ENCODE peak calls at places on chromosome 3, in ten cellular contexts. V is cardiac muscle cell; K is A549; T is effector CD4-positive, alpha-beta T cell; A is NCI-H510A treated with DMSO at 0.1 percent for 48 hours; Y is activated CD4-positive, alpha-beta memory T cell treated with anti-CD3 and anti-CD28 coated beads, Interleukin-2, amount 10 ng/mL, durations not matched to agents 7 days and 5 days; U is activated CD4-positive, alpha-beta T cell treated with anti-CD3 and anti-CD28 coated beads, Interleukin-2, amount 10 ng/mL, durations not matched to agents 7 days and 5 days; O is stimulated activated CD8-positive, alpha-beta memory T cell treated with anti-CD3 and anti-CD28 coated beads, Interleukin-7, amount 100 ng/mL, for 24 hours; P is T-helper 17 cell; R is left ventricle myocardium superior. B is an unnamed sample.
A peak's percentile ranks its signal among the peaks of the same experiment; 100 is the strongest.

GRCh38 chr3:155870945-155871745 is 695 bp downstream of the GMPS start:
- DNase-seq in V (peak; percentile 56), Y (peak; percentile 55), U (peak; percentile 61), A (no peak), R (peak; percentile 74), K (peak; percentile 43), T (peak; percentile 28), O (peak; percentile 10), P (peak; percentile 17), B (peak; percentile 19)

GRCh38 chr3:169627073-169627472 is 36.4 kb downstream of the MECOM start:
- DNase-seq in O (no peak), Y (no peak), V (no peak), A (peak; percentile 56), R (no peak), K (no peak), P (no peak), T (no peak), U (no peak), B (no peak)

GRCh38 chr3:32226875-32227500 is 11.5 kb upstream of the CMTM8 start:
- DNase-seq in O (no peak), V (no peak), T (no peak), U (no peak), Y (no peak), R (no peak), A (no peak), K (peak; percentile 22), P (no peak), B (no peak)

GRCh38 chr3:30544811-30545210 is 61.6 kb upstream of the TGFBR2 start:
- DNase-seq in O (no peak), U (no peak), P (no peak), K (peak; percentile 66), V (no peak), Y (no peak), T (no peak), A (no peak), R (no peak), B (no peak)

GRCh38 chr3:10635446-10636076 is 130.2 kb upstream of the ATP2B2 start:
- DNase-seq in Y (no peak), O (no peak), P (no peak), T (no peak), K (no peak), V (no peak), R (no peak), U (no peak), A (no peak), B (no peak)

GRCh38 chr3:137946341-137946973 is 63.5 kb upstream of the CLDN18 start:
- DNase-seq in T (peak; percentile 10), Y (peak; percentile 43), P (peak; percentile 9), O (peak; percentile 18), R (peak; percentile 53), K (peak; percentile 70), U (peak; percentile 62), V (peak; percentile 81), A (peak; percentile 32), B (peak; percentile 16)

GRCh38 chr3:33808559-33808958 is 10.1 kb downstream of the PDCD6IP start:
- DNase-seq in O (no peak), P (no peak), U (no peak), T (no peak), V (no peak), Y (no peak), R (no peak), K (no peak), A (no peak), B (no peak)

GRCh38 chr3:89340431-89340830 is 233.0 kb downstream of the EPHA3 start:
- DNase-seq in T (no peak), P (no peak), V (no peak), Y (no peak), A (no peak), K (no peak), U (no peak), R (no peak), O (no peak), B (no peak)

GRCh38 chr3:184372911-184373310 is 5.1 kb downstream of the THPO start:
- DNase-seq in P (no peak), U (no peak), O (no peak), R (no peak), Y (no peak), T (no peak), V (no peak), K (no peak), A (peak; percentile 29), B (no peak)

GRCh38 chr3:113485161-113485609 is 29.8 kb downstream of the SPICE1 start:
- DNase-seq in U (peak; percentile 46), A (no peak), R (no peak), P (peak; percentile 30), T (peak; percentile 14), Y (peak; percentile 26), O (no peak), V (no peak), K (no peak), B (peak; percentile 35)